ENCODE peak calls at places on chromosomes 6 and 20, in four cellular contexts. One of them, this sample, is unnamed.

GRCh38 chr6:157093555-157093954 is 229.8 kb downstream of the TMEM242 start:
- DNase-seq in K562: no peak
- DNase-seq in GM12878: no peak
- DNase-seq in HepG2: no peak
- DNase-seq in this sample: no peak

GRCh38 chr6:121531658-121532167 is 96.3 kb downstream of the GJA1 start:
- DNase-seq in HepG2: no peak
- DNase-seq in GM12878: no peak
- DNase-seq in K562: no peak
- DNase-seq in this sample: no peak

GRCh38 chr6:5617179-5617578 is 355.9 kb downstream of the FARS2 start:
- DNase-seq in GM12878: no peak
- DNase-seq in HepG2: no peak
- DNase-seq in K562: no peak
- DNase-seq in this sample: no peak

GRCh38 chr20:40882173-40882572 is 146.4 kb upstream of the TOP1 start:
- DNase-seq in HepG2: no peak
- DNase-seq in GM12878: no peak
- DNase-seq in K562: no peak
- DNase-seq in this sample: no peak

GRCh38 chr20:59273699-59274380 is 26.6 kb upstream of the EDN3 start:
- DNase-seq in GM12878: no peak
- DNase-seq in HepG2: no peak
- DNase-seq in K562: no peak
- DNase-seq in this sample: no peak

GRCh38 chr6:12578751-12579150 is 137.8 kb upstream of the PHACTR1 start:
- DNase-seq in K562: no peak
- DNase-seq in HepG2: no peak
- DNase-seq in GM12878: no peak
- DNase-seq in this sample: no peak

GRCh38 chr6:25017932-25018581 is 82.3 kb upstream of the RIPOR2 start:
- DNase-seq in K562: no peak
- DNase-seq in HepG2: peak; percentile 8
- DNase-seq in GM12878: no peak
- DNase-seq in this sample: no peak

GRCh38 chr6:118679293-118679692 is 27.9 kb upstream of the CEP85L start:
- DNase-seq in GM12878: no peak
- DNase-seq in K562: no peak
- DNase-seq in HepG2: no peak
- DNase-seq in this sample: no peak

GRCh38 chr20:56247954-56248782 is at the start of gene MC3R:
- DNase-seq in GM12878: no peak
- DNase-seq in HepG2: peak; percentile 68
- DNase-seq in K562: peak; percentile 42
- DNase-seq in this sample: peak; percentile 53

GRCh38 chr20:42978184-42978974 is 211.3 kb downstream of the PTPRT start:
- DNase-seq in K562: no peak
- DNase-seq in HepG2: no peak
- DNase-seq in GM12878: no peak
- DNase-seq in this sample: no peak

GRCh38 chr20:58630063-58630462 is 21.0 kb upstream of the STX16 start:
- DNase-seq in GM12878: no peak
- DNase-seq in HepG2: no peak
- DNase-seq in K562: no peak
- DNase-seq in this sample: no peak

GRCh38 chr6:110020888-110021287 is 42.8 kb downstream of the GPR6 start:
- DNase-seq in GM12878: no peak
- DNase-seq in K562: no peak
- DNase-seq in HepG2: no peak
- DNase-seq in this sample: no peak

GRCh38 chr20:49620364-49621240 is 52.7 kb upstream of the PTGIS start:
- DNase-seq in GM12878: peak; percentile 100
- DNase-seq in K562: no peak
- DNase-seq in HepG2: no peak
- DNase-seq in this sample: no peak

GRCh38 chr6:22247916-22248482 is 48.8 kb downstream of the PRL start:
- DNase-seq in K562: no peak
- DNase-seq in GM12878: no peak
- DNase-seq in HepG2: no peak
- DNase-seq in this sample: no peak

GRCh38 chr6:15524736-15525401 is 138.0 kb downstream of the DTNBP1 start:
- DNase-seq in K562: no peak
- DNase-seq in GM12878: no peak
- DNase-seq in HepG2: no peak
- DNase-seq in this sample: no peak
- TF ChIP-seq TARDBP in K562: no peak
- TF ChIP-seq TARDBP in GM12878: no peak
- TF ChIP-seq TARDBP in HepG2: no peak
- TF ChIP-seq TARDBP in this sample: no peak

GRCh38 chr6:150037526-150038201 is 12.3 kb upstream of the RAET1L start:
- DNase-seq in GM12878: no peak
- DNase-seq in K562: no peak
- DNase-seq in HepG2: no peak
- DNase-seq in this sample: no peak
- TF ChIP-seq BHLHE40 in GM12878: no peak
- TF ChIP-seq BHLHE40 in K562: no peak
- TF ChIP-seq BHLHE40 in HepG2: no peak
- TF ChIP-seq BHLHE40 in this sample: no peak

DNA sequence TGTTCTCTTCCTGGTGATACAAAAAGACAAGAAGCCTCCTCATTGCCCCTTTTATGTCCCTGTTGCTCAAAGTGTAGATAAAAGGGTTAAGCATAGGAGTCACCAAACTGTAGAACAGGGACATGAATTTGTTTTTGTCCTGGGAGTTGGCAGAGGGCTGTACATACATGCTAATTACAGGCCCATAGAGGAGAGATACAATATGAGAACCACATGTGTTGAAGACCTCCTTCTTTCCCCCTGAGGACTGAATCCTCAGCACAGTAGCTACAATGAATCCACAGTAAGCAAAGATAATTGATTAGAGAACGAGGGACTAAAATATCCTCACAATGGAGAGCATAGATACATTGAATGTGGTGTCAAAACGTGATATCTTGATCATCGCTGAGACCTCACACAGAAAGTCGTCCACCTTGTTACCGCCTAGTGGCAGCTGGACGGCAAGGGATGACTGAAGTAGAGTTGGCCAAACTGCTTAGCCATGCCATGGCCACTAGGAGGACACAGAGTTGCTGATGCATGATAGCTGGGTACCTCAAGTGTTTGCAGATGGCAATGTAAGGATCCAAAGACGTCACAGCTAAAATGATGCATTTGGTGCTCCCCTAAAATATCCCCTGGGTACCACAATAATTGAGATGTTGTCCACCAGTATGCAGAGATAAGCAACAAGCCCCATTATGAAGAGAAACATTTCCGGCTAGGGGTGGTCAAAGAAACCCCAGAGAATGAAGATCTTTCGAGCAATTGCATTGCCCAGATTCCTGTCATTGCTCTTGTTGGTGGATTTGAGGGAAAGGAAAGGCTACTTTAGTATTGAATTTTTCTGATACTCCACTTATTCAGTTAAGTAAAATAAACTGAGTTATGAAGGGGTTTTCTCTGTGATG is 15.0 kb downstream of the OR2B3 start:
- DNase-seq in K562: peak; percentile 60
- DNase-seq in GM12878: no peak
- DNase-seq in HepG2: peak; percentile 61
- DNase-seq in this sample: peak; percentile 75
- TF ChIP-seq TARDBP in K562: no peak
- TF ChIP-seq TARDBP in GM12878: no peak
- TF ChIP-seq TARDBP in HepG2: no peak
- TF ChIP-seq TARDBP in this sample: no peak

DNA sequence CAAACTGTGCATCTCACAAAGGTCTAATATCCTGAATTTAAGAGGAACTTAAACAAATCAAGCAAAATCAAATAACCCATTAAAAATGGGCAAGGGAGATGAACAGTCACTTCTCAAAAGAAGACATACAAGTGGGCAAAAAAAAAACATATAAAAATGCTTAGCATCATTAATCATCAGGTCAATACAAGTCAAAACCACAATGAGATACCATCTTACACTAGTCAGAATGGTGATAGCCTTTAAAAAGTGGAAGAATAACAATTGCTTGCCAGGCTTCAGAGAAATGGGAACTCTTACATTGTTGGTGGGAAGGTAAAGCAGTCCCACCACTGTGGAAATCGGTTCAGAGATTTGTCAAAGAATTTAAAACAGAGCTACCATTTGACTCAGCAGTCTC is 646.7 kb upstream of the PTCHD4 start:
- DNase-seq in GM12878: no peak
- DNase-seq in HepG2: no peak
- DNase-seq in K562: no peak
- DNase-seq in this sample: no peak
- TF ChIP-seq BHLHE40 in GM12878: no peak
- TF ChIP-seq BHLHE40 in HepG2: no peak
- TF ChIP-seq BHLHE40 in K562: no peak
- TF ChIP-seq BHLHE40 in this sample: no peak

GRCh38 chr6:104828478-104828877 is 31.2 kb downstream of the HACE1 start:
- DNase-seq in GM12878: no peak
- DNase-seq in HepG2: no peak
- DNase-seq in K562: no peak
- DNase-seq in this sample: no peak
- TF ChIP-seq TARDBP in GM12878: no peak
- TF ChIP-seq TARDBP in HepG2: no peak
- TF ChIP-seq TARDBP in K562: no peak
- TF ChIP-seq TARDBP in this sample: no peak

This sample was measured in HEK293T.